ENCODE peak calls at places on chromosomes 6 and 20, in five cellular contexts. One of them, this sample, is unnamed.

GRCh38 chr20:33541797-33542196 is 51.9 kb downstream of the CBFA2T2 start:
- DNase-seq in psoas muscle: no peak
- DNase-seq in islet precursor cell: no peak
- DNase-seq in kidney: no peak
- DNase-seq in endothelial cell: no peak
- DNase-seq in this sample: no peak

GRCh38 chr20:50691585-50692552 is 527 bp upstream of the RIPOR3 start:
- DNase-seq in psoas muscle: peak
- DNase-seq in endothelial cell: peak
- DNase-seq in islet precursor cell: no peak
- DNase-seq in kidney: no peak
- DNase-seq in this sample: no peak

GRCh38 chr20:46057856-46058655 is 29.0 kb downstream of the SLC12A5 start:
- DNase-seq in kidney: no peak
- DNase-seq in islet precursor cell: peak
- DNase-seq in psoas muscle: peak
- DNase-seq in endothelial cell: peak
- DNase-seq in this sample: no peak

GRCh38 chr20:1423625-1424106 is 30.8 kb upstream of the FKBP1A start:
- DNase-seq in endothelial cell: peak
- DNase-seq in psoas muscle: no peak
- DNase-seq in islet precursor cell: peak
- DNase-seq in kidney: no peak
- DNase-seq in this sample: peak

GRCh38 chr6:84524636-84525035 is 239.8 kb downstream of the TBX18 start:
- DNase-seq in psoas muscle: no peak
- DNase-seq in kidney: no peak
- DNase-seq in endothelial cell: no peak
- DNase-seq in islet precursor cell: no peak
- DNase-seq in this sample: no peak

GRCh38 chr6:12313992-12314589 is 23.9 kb downstream of the EDN1 start:
- DNase-seq in islet precursor cell: no peak
- DNase-seq in endothelial cell: no peak
- DNase-seq in kidney: peak
- DNase-seq in psoas muscle: no peak
- DNase-seq in this sample: peak

GRCh38 chr6:126955621-126956020 is 162.8 kb upstream of the RSPO3 start:
- DNase-seq in endothelial cell: no peak
- DNase-seq in islet precursor cell: no peak
- DNase-seq in psoas muscle: no peak
- DNase-seq in kidney: no peak
- DNase-seq in this sample: peak

GRCh38 chr6:117432273-117432672 is 6.5 kb upstream of the ROS1 start:
- DNase-seq in endothelial cell: no peak
- DNase-seq in psoas muscle: no peak
- DNase-seq in kidney: no peak
- DNase-seq in islet precursor cell: no peak
- DNase-seq in this sample: no peak

GRCh38 chr6:109079981-109080380 is 14.7 kb downstream of the SESN1 start:
- DNase-seq in islet precursor cell: no peak
- DNase-seq in endothelial cell: no peak
- DNase-seq in psoas muscle: peak
- DNase-seq in kidney: no peak
- DNase-seq in this sample: no peak

GRCh38 chr20:33554914-33555420 is 65.1 kb downstream of the CBFA2T2 start:
- DNase-seq in kidney: no peak
- DNase-seq in endothelial cell: no peak
- DNase-seq in islet precursor cell: no peak
- DNase-seq in psoas muscle: no peak
- DNase-seq in this sample: peak

GRCh38 chr6:33318426-33319073 is 1.0 kb upstream of the ZBTB22 start:
- DNase-seq in islet precursor cell: no peak
- DNase-seq in endothelial cell: no peak
- DNase-seq in kidney: no peak
- DNase-seq in psoas muscle: no peak
- DNase-seq in this sample: no peak

GRCh38 chr20:34037767-34038166 is 44.1 kb downstream of the RALY start:
- DNase-seq in kidney: no peak
- DNase-seq in endothelial cell: no peak
- DNase-seq in psoas muscle: peak
- DNase-seq in islet precursor cell: no peak
- DNase-seq in this sample: no peak

GRCh38 chr20:38065764-38066375 is 32.3 kb downstream of the RPRD1B start:
- DNase-seq in islet precursor cell: no peak
- DNase-seq in kidney: no peak
- DNase-seq in psoas muscle: no peak
- DNase-seq in endothelial cell: no peak
- DNase-seq in this sample: no peak

GRCh38 chr6:170222498-170223471 is 68.1 kb downstream of the DLL1 start:
- DNase-seq in endothelial cell: no peak
- DNase-seq in kidney: peak
- DNase-seq in islet precursor cell: peak
- DNase-seq in psoas muscle: no peak
- DNase-seq in this sample: no peak

GRCh38 chr20:24804481-24805206 is 144.4 kb upstream of the CST7 start:
- DNase-seq in endothelial cell: no peak
- DNase-seq in kidney: no peak
- DNase-seq in psoas muscle: no peak
- DNase-seq in islet precursor cell: peak
- DNase-seq in this sample: no peak

GRCh38 chr6:42417641-42418112 is 34.0 kb downstream of the TRERF1 start:
- DNase-seq in psoas muscle: no peak
- DNase-seq in endothelial cell: no peak
- DNase-seq in islet precursor cell: no peak
- DNase-seq in kidney: no peak
- DNase-seq in this sample: no peak

GRCh38 chr20:17835941-17836861 is 132.4 kb downstream of the SNX5 start:
- DNase-seq in kidney: peak
- DNase-seq in psoas muscle: peak
- DNase-seq in islet precursor cell: no peak
- DNase-seq in endothelial cell: no peak
- DNase-seq in this sample: no peak

GRCh38 chr20:2942439-2942838 is 69.2 kb downstream of the PTPRA start:
- DNase-seq in psoas muscle: no peak
- DNase-seq in kidney: no peak
- DNase-seq in endothelial cell: no peak
- DNase-seq in islet precursor cell: no peak
- DNase-seq in this sample: no peak

GRCh38 chr20:50320910-50321796 is 130.5 kb downstream of the CEBPB start:
- DNase-seq in kidney: peak
- DNase-seq in endothelial cell: peak
- DNase-seq in psoas muscle: peak
- DNase-seq in islet precursor cell: peak
- DNase-seq in this sample: peak

GRCh38 chr6:30645989-30646388 is 944 bp upstream of the C6orf136 start:
- DNase-seq in kidney: no peak
- DNase-seq in endothelial cell: no peak
- DNase-seq in psoas muscle: no peak
- DNase-seq in islet precursor cell: no peak
- DNase-seq in this sample: no peak

GRCh38 chr6:56787209-56787608 is 144.5 kb upstream of the DST start:
- DNase-seq in kidney: no peak
- DNase-seq in psoas muscle: no peak
- DNase-seq in endothelial cell: no peak
- DNase-seq in islet precursor cell: no peak
- DNase-seq in this sample: no peak

GRCh38 chr6:53327017-53327395 is 21.7 kb downstream of the ELOVL5 start:
- DNase-seq in islet precursor cell: no peak
- DNase-seq in endothelial cell: no peak
- DNase-seq in kidney: no peak
- DNase-seq in psoas muscle: no peak
- DNase-seq in this sample: no peak

GRCh38 chr6:132202569-132202968 is 198.7 kb downstream of the MOXD1 start:
- DNase-seq in islet precursor cell: no peak
- DNase-seq in endothelial cell: no peak
- DNase-seq in psoas muscle: no peak
- DNase-seq in kidney: no peak
- DNase-seq in this sample: no peak

GRCh38 chr6:20708367-20709124 is 174.3 kb downstream of the CDKAL1 start:
- DNase-seq in psoas muscle: no peak
- DNase-seq in islet precursor cell: no peak
- DNase-seq in endothelial cell: no peak
- DNase-seq in kidney: no peak
- DNase-seq in this sample: no peak